ENCODE peak calls at places on chromosome 1, in four cellular contexts. K is RWPE1, I is testis, O is stomach. P is an unnamed sample.

GRCh38 chr1:30199563-30199962 is 523.8 kb downstream of the MATN1 start:
- DNase-seq in K (no peak), I (no peak), O (no peak), P (no peak)

GRCh38 chr1:211752951-211753486 is 77.5 kb downstream of the LPGAT1 start:
- DNase-seq in K (no peak), I (no peak), O (no peak), P (no peak)

GRCh38 chr1:33234588-33234990 is 21.7 kb upstream of the ZNF362 start:
- DNase-seq in K (no peak), I (no peak), O (no peak), P (peak)

GRCh38 chr1:229155472-229155871 is 115.4 kb upstream of the RAB4A start:
- DNase-seq in K (no peak), I (no peak), O (no peak), P (no peak)

GRCh38 chr1:161192476-161193465 is 6.1 kb downstream of the ADAMTS4 start:
- DNase-seq in K (peak), I (peak), O (peak), P (peak)

GRCh38 chr1:68819190-68819829 is 322.4 kb upstream of the DEPDC1 start:
- DNase-seq in K (peak), I (peak), O (no peak), P (no peak)

GRCh38 chr1:46466477-46467182 is 23.0 kb upstream of the DMBX1 start:
- DNase-seq in K (no peak), I (peak), O (peak), P (peak)

GRCh38 chr1:237877628-237878027 is 13.1 kb downstream of the ZP4 start:
- DNase-seq in K (no peak), I (no peak), O (no peak), P (peak)

GRCh38 chr1:54965624-54966340 is 14.6 kb upstream of the TMEM61 start:
- DNase-seq in K (no peak), I (peak), O (peak), P (no peak)

GRCh38 chr1:188904201-188904600 is 1573.5 kb downstream of the BRINP3 start:
- DNase-seq in K (no peak), I (no peak), O (no peak), P (no peak)

DNA sequence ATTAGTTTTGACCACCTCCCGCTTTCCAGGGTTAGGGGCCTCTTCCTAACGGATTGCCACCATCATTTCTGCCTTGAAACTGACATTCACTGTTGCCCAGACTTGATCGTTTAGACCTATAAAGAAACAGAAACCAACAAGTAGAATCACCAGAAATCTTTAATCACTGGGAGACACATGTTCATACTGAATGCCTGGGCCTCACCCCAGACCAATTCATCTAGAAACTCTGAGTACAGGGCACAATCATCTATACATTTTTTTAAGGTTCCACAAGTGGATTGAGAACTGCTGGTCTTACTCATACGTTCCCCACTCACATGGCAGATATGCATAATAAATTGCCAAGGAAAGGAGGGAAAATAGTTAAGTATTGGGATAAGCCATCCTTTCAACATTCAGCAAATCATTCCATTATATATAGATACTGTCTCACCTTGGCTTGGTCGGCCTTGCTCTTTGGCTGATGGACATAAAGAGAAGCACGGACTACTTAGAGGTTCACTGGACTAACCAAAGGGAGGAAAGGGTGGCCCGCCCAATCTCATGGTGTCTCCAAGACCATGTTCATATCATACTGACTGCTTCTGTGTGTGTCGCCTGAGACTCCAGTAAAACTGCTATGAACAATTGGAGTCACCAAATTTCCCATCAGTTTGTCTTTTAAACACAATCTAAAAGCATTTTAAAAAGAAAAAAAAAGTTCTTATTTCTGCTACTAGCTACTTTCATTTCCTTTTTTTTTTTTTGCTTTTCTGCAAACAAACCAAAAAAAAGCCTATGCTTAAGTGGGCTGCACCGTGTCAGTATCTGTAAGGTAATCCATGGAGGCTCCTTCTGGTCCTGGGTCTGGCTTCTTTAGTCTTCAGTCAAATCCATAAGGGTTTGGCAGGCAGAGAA is 9.3 kb upstream of the TARBP1 start:
- DNase-seq in K (no peak), I (no peak), O (no peak), P (no peak)
- H3K27ac ChIP-seq in K (no peak), I (no peak), O (no peak), P (no peak)

DNA sequence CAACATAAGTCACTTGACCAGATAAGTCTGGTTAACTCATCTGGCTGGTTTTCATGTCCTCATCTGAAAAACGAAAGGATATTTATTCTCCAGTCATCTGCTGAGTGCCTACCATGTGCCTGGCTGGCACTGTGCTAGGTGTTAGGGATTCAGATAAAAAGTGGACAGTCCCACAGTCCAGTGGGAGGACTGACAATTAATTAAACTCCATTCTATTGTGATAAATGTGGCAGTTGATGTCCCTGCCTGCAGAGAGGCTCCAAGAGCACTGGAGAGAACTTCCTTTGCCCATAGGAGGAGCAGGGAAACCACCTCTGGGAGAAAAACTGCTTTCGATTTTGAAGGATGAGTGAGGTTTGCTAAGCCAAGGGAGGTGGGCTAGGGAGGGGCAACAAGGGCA is 5.4 kb downstream of the NUAK2 start:
- DNase-seq in K (no peak), I (no peak), O (no peak), P (no peak)
- H3K27ac ChIP-seq in K (peak), I (no peak), O (peak), P (no peak)

DNA sequence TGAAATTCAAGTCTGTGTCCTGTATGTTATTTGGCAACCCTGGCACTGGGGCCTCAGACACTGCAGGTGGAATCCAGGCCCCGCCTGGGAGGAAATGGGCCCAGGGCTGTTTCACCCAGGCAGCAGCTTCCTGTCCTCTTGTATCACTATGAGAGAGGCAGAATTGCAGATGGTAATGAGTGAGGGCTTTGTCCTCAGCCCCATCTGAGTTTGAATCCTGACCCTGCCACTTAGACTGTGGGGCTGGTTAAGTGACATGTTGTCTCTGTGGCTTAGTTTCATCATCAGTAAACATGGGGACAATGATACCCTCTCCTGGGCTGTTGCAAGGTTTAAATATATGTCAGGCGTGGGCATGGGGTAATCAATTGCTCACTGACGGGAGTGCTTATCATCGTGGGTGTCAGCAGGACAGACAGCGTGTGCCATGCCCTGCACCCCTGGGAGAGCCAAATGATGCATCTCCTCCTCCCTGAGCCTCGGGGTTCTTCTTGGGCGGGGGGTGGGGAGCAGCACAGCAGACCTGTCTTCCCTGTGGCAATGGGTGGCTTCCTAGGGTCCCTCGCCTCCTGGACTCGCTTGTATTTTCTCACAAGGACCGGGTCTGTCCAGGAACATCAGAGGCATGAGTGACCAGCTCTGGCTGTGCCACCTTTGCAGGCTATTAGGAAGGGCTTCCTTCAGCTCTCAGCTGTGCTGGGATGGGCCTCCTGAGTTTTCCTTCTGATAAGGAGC is 42.1 kb downstream of the ARHGEF10L start:
- DNase-seq in K (no peak), I (no peak), O (no peak), P (no peak)
- H3K27ac ChIP-seq in K (peak), I (no peak), O (peak), P (no peak)

GRCh38 chr1:117363591-117364048 is 3.6 kb upstream of the MAN1A2 start:
- DNase-seq in K (no peak), I (no peak), O (no peak), P (no peak)

GRCh38 chr1:117366982-117367768 is at the start of gene MAN1A2:
- DNase-seq in K (peak), I (peak), O (peak), P (peak)

GRCh38 chr1:117366281-117366981 is 818 bp upstream of the MAN1A2 start:
- DNase-seq in K (peak), I (peak), O (peak), P (peak)

GRCh38 chr1:117364240-117364639 is 3.0 kb upstream of the MAN1A2 start:
- DNase-seq in K (no peak), I (no peak), O (no peak), P (no peak)

GRCh38 chr1:117365350-117366280 is 1.6 kb upstream of the MAN1A2 start:
- DNase-seq in K (no peak), I (peak), O (no peak), P (no peak)
- H3K27ac ChIP-seq in K (peak), I (peak), O (peak), P (peak)

GRCh38 chr1:15506831-15507230 is 17.2 kb downstream of the CASP9 start:
- DNase-seq in K (no peak), I (no peak), O (no peak), P (no peak)

GRCh38 chr1:15508700-15509487 is 15.1 kb downstream of the CASP9 start:
- DNase-seq in K (no peak), I (no peak), O (peak), P (no peak)

GRCh38 chr1:15504436-15504835 is 19.6 kb downstream of the CASP9 start:
- DNase-seq in K (no peak), I (no peak), O (no peak), P (no peak)

GRCh38 chr1:15509586-15509985 is 14.4 kb downstream of the CASP9 start:
- DNase-seq in K (no peak), I (no peak), O (no peak), P (no peak)

DNA sequence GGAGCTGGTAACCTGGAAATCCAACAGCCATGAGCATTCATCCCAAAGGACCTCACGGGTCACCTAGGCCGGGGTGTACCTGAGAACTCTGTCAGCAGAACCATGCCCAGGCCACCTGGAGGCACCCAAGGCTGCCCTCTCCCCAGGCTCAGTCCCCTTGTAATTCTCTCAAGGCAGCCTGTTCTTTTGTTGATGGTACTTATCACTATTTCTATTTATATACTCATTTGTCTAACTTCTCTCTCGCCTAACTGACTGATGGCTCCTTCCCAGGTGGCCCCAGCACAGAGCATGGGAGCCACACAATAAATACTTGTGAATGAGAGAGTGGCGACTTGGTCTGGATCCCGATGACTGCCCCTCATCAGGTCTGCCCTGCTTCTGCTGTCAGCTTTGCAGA is 16.7 kb downstream of the CASP9 start:
- DNase-seq in K (no peak), I (no peak), O (no peak), P (no peak)
- H3K27ac ChIP-seq in K (no peak), I (no peak), O (no peak), P (no peak)

GRCh38 chr1:15684468-15685283 is 556 bp downstream of the PLEKHM2 start:
- DNase-seq in K (peak), I (peak), O (peak), P (peak)

GRCh38 chr1:15687446-15687845 is 3.3 kb downstream of the PLEKHM2 start:
- DNase-seq in K (no peak), I (no peak), O (no peak), P (no peak)

GRCh38 chr1:15683411-15684039 is 595 bp upstream of the PLEKHM2 start:
- DNase-seq in K (no peak), I (no peak), O (no peak), P (no peak)

GRCh38 chr1:15684042-15684461 is at the start of gene PLEKHM2:
- DNase-seq in K (peak), I (no peak), O (peak), P (peak)

DNA sequence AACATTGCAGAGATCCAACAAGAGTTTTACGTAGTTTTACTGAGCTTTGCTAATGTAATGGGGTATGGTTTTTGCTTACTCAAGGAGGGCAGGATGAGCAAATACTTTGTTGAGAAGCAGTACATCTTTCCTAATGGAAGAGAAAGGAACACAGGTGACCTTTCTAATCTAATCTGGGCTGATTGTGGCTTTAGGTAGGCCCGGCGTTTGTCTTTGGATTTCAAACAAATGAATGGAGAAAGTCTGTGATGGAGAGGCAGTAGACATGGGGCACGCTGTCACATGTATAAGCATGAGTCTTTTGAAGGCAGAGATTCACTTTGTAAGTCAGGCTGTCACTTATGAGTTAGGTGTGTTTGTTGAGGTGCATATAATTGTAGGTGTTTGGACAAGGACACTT is 1.7 kb downstream of the PLEKHM2 start:
- DNase-seq in K (no peak), I (no peak), O (no peak), P (no peak)
- H3K27ac ChIP-seq in K (no peak), I (peak), O (peak), P (no peak)

DNA sequence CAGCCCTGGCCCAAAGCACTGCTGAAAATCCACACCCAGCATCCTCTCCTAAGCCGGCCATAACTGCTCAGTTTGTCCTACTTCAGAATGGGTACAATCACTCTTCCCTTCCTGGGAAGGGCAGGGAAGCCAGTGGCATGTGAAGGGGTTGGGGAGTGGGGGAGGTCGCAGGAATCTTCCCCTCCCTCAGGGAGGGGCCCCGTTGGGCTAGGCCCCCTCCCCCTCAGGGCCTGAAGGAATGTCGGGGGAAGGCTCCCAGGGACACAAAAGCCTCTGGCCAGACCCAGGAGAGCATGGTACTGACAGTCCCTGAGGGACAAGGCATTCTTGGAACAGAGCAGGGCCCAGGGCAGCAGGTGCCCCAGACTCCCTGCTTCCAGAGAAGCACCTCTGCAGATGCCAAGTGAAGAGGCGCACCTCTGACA is 1.2 kb downstream of the ELOVL1 start:
- DNase-seq in K (no peak), I (no peak), O (no peak), P (no peak)
- H3K27ac ChIP-seq in K (peak), I (no peak), O (peak), P (no peak)

GRCh38 chr1:100719490-100719889 is at the start of gene VCAM1:
- DNase-seq in K (no peak), I (peak), O (no peak), P (no peak)
- H3K27ac ChIP-seq in K (no peak), I (peak), O (peak), P (no peak)

P was measured in SJCRH30.